ENCODE peak calls at places on chromosomes 12 and 14, in five cellular contexts. One of them, this sample, is unnamed.

GRCh38 chr14:102235275-102235897 is 69.6 kb downstream of the MOK start:
- DNase-seq in HepG2: peak
- DNase-seq in GM23338: peak
- DNase-seq in GM12878: no peak
- DNase-seq in K562: peak
- DNase-seq in this sample: peak

GRCh38 chr12:123113038-123113437 is 37.9 kb downstream of the PITPNM2 start:
- DNase-seq in HepG2: no peak
- DNase-seq in GM23338: no peak
- DNase-seq in GM12878: no peak
- DNase-seq in K562: no peak
- DNase-seq in this sample: no peak

GRCh38 chr14:92426237-92426636 is 87.3 kb upstream of the RIN3 start:
- DNase-seq in HepG2: no peak
- DNase-seq in GM23338: no peak
- DNase-seq in GM12878: no peak
- DNase-seq in K562: no peak
- DNase-seq in this sample: no peak

GRCh38 chr14:101476258-101476930 is 84.9 kb upstream of the DIO3 start:
- DNase-seq in HepG2: no peak
- DNase-seq in GM23338: no peak
- DNase-seq in GM12878: no peak
- DNase-seq in K562: no peak
- DNase-seq in this sample: no peak

GRCh38 chr12:116194935-116195431 is 82.5 kb downstream of the MED13L start:
- DNase-seq in HepG2: no peak
- DNase-seq in GM23338: no peak
- DNase-seq in GM12878: peak
- DNase-seq in K562: no peak
- DNase-seq in this sample: no peak

GRCh38 chr14:93880025-93880820 is 46.9 kb upstream of the FAM181A start:
- DNase-seq in HepG2: no peak
- DNase-seq in GM23338: peak
- DNase-seq in GM12878: no peak
- DNase-seq in K562: no peak
- DNase-seq in this sample: no peak

GRCh38 chr12:12872139-12872933 is 19.0 kb upstream of the GPRC5A start:
- DNase-seq in HepG2: peak
- DNase-seq in GM23338: peak
- DNase-seq in GM12878: no peak
- DNase-seq in K562: no peak
- DNase-seq in this sample: no peak

GRCh38 chr12:47787596-47788319 is 14.7 kb downstream of the SLC48A1 start:
- DNase-seq in HepG2: no peak
- DNase-seq in GM23338: no peak
- DNase-seq in GM12878: no peak
- DNase-seq in K562: no peak
- DNase-seq in this sample: no peak

GRCh38 chr14:20970647-20970982 is 15.3 kb downstream of the RNASE2 start:
- DNase-seq in HepG2: no peak
- DNase-seq in GM23338: no peak
- DNase-seq in GM12878: no peak
- DNase-seq in K562: no peak
- DNase-seq in this sample: no peak

GRCh38 chr12:51850933-51851244 is 2.4 kb upstream of the FIGNL2 start:
- DNase-seq in HepG2: no peak
- DNase-seq in GM23338: no peak
- DNase-seq in GM12878: no peak
- DNase-seq in K562: no peak
- DNase-seq in this sample: no peak
- TF ChIP-seq REST in HepG2: no peak
- TF ChIP-seq REST in GM23338: no peak
- TF ChIP-seq REST in GM12878: no peak
- TF ChIP-seq REST in K562: no peak
- TF ChIP-seq REST in this sample: no peak

GRCh38 chr12:4054643-4055042 is 181.4 kb upstream of the PARP11 start:
- DNase-seq in HepG2: no peak
- DNase-seq in GM23338: no peak
- DNase-seq in GM12878: no peak
- DNase-seq in K562: no peak
- DNase-seq in this sample: no peak
- TF ChIP-seq REST in HepG2: no peak
- TF ChIP-seq REST in GM23338: no peak
- TF ChIP-seq REST in GM12878: no peak
- TF ChIP-seq REST in K562: no peak
- TF ChIP-seq REST in this sample: no peak

DNA sequence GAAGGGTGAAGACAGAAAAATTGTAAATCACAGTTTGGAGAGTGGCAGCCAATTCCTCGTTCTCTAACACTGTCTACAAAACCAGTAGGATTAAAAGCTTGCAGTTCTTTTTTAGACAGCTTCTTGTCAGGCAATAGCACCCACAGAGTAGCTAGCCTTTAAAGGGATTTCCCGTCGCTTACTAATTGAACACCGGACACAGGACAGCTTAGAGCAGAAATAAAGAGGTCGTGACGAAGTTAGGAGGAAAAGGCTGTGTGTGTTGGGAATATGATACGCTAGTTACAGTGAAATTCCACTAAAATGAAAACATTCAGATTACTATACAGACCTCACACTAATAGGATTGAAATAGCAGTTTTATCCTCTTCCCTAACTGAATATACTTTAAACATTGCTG is 149.1 kb upstream of the FLRT2 start:
- DNase-seq in HepG2: no peak
- DNase-seq in GM23338: no peak
- DNase-seq in GM12878: no peak
- DNase-seq in K562: no peak
- DNase-seq in this sample: no peak
- TF ChIP-seq REST in HepG2: no peak
- TF ChIP-seq REST in GM23338: no peak
- TF ChIP-seq REST in GM12878: no peak
- TF ChIP-seq REST in K562: no peak
- TF ChIP-seq REST in this sample: no peak

DNA sequence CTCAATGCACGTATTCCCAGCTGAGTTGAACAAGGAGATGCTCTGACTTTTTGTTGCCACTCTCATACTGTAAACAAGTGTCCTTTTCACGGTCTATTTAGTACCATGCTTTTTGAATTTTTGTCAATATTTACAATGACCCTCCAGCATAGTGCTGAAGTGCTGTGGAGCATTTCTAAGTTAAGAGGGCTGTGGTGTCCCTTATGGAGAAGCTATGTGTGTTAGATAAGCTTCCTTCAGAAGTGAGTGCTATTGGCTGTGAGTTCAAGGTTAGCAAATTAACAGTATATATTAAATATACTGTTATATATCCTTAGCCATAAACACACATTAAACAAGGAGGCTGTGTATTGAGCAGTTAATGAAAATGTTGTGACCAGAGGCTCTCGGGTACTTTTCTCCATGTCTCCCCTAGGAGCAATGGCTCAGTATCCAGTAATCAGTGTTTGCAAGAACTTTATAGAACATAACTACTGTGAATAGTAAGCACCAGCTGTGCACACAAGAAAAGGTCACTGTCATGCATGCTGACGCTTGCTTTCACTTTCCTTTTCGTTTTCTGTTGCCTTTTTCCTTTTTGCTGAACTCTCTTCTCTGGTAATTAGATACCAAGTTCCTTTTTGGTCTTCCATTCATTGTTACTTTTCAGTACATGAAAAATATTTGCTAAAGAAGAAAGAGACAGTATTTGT is 187.2 kb upstream of the NEDD1 start:
- DNase-seq in HepG2: no peak
- DNase-seq in GM23338: peak
- DNase-seq in GM12878: peak
- DNase-seq in K562: no peak
- DNase-seq in this sample: no peak
- TF ChIP-seq REST in HepG2: no peak
- TF ChIP-seq REST in GM23338: no peak
- TF ChIP-seq REST in GM12878: no peak
- TF ChIP-seq REST in K562: no peak
- TF ChIP-seq REST in this sample: no peak

DNA sequence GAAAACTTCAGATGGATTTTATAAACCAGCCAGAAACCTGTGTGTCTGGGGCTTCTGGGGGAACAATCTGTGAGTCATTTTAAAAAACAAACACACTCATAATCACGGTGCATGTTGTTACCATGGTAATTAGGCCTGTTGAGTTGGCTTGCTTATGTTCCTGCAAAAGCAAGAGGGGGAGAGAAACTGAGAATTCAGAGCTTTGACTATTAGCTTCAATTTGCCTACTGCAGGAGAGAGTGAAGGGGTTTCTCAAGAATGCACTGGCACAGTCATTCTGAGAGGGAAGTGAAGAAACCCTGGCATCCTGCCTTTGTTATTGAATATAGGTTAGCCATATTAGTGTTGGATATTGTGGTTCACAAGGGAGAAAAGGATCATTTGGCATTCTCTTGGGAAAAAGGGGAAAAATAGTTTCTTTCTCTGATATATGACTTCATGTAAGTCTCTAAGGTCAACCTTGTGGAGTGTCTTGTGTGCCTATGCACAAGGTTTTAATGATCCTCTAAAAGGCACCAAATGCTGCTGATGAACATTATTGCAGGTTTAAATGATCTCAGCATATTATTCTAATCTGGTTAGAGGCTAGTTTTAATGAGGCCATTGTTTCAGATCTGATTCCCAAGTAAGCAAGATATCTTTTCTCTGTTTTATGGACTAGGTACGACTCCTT is 12.9 kb downstream of the GNG2 start:
- DNase-seq in HepG2: no peak
- DNase-seq in GM23338: no peak
- DNase-seq in GM12878: peak
- DNase-seq in K562: no peak
- DNase-seq in this sample: no peak
- TF ChIP-seq REST in HepG2: no peak
- TF ChIP-seq REST in GM23338: no peak
- TF ChIP-seq REST in GM12878: no peak
- TF ChIP-seq REST in K562: no peak
- TF ChIP-seq REST in this sample: no peak

DNA sequence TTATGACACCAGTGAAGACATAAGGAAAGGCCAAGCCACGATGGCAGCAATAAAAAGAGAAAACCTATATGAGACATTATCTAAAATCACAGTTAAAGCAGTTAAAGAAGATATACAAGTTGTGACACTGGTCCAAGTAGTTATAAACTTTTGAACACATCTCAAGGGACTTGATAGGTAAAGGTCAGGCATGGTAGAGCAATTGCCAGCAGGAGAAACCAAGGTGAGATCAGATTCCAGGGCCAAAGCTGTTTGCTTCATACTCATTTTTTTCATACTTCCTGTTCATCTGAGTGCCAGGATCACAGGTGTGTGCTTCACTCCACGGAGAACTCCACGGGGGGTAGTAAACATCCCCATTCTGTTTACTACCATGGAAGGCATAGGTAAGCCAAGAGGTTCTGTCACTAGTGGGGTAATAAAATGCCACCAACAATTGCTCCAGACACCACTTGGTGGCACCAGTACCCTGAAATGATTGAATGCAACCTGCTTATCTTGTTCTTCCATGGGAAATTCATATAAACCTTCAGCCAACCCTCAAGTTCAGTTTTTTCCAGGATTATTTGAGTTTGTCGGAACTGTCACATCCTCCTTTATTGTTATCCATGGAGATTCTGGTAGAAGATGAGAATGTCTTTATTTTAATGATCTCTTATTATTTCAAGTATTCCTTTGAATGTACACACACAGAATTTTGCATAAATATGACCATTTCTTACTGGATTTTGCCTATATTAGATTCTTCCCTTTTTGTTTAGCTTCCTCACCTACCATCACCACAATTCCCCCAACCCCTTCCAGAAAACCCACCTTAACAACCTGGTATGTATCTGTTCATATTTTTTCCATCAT is 59.2 kb upstream of the TSPAN8 start:
- DNase-seq in HepG2: peak
- DNase-seq in GM23338: peak
- DNase-seq in GM12878: no peak
- DNase-seq in K562: peak
- DNase-seq in this sample: peak
- TF ChIP-seq REST in HepG2: no peak
- TF ChIP-seq REST in GM23338: no peak
- TF ChIP-seq REST in GM12878: no peak
- TF ChIP-seq REST in K562: no peak
- TF ChIP-seq REST in this sample: no peak

GRCh38 chr12:66931091-66931490 is 252.2 kb upstream of the GRIP1 start:
- DNase-seq in HepG2: no peak
- DNase-seq in GM23338: no peak
- DNase-seq in GM12878: no peak
- DNase-seq in K562: no peak
- DNase-seq in this sample: no peak

GRCh38 chr12:66932126-66932525 is 253.2 kb upstream of the GRIP1 start:
- DNase-seq in HepG2: no peak
- DNase-seq in GM23338: no peak
- DNase-seq in GM12878: no peak
- DNase-seq in K562: no peak
- DNase-seq in this sample: no peak

GRCh38 chr12:66934289-66934688 is 255.4 kb upstream of the GRIP1 start:
- DNase-seq in HepG2: no peak
- DNase-seq in GM23338: no peak
- DNase-seq in GM12878: no peak
- DNase-seq in K562: no peak
- DNase-seq in this sample: no peak

GRCh38 chr12:66929121-66929520 is 250.2 kb upstream of the GRIP1 start:
- DNase-seq in HepG2: no peak
- DNase-seq in GM23338: no peak
- DNase-seq in GM12878: no peak
- DNase-seq in K562: no peak
- DNase-seq in this sample: no peak
- TF ChIP-seq REST in HepG2: no peak
- TF ChIP-seq REST in GM23338: no peak
- TF ChIP-seq REST in GM12878: no peak
- TF ChIP-seq REST in K562: no peak
- TF ChIP-seq REST in this sample: no peak

DNA sequence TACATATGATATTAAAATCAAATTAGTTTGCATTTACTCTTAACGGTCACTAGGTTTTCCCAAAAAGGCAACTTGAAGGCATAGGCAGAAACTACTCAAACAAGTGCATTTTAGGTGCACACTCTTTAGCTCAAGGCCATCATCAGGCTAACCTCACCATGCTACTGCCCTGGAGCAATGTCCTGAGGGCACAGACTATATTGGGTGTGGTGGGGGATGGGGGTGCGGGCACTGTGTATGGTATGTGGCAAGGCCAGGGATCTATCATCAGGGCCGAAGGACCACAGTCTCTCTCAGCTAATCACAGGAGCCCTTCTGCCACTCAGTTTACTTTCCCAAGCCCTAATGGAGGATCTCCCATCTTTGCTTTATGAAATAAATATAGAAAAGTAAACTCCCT is 51.9 kb downstream of the SH2B3 start:
- DNase-seq in HepG2: no peak
- DNase-seq in GM23338: no peak
- DNase-seq in GM12878: no peak
- DNase-seq in K562: no peak
- DNase-seq in this sample: no peak
- TF ChIP-seq REST in HepG2: no peak
- TF ChIP-seq REST in GM23338: no peak
- TF ChIP-seq REST in GM12878: no peak
- TF ChIP-seq REST in K562: no peak
- TF ChIP-seq REST in this sample: no peak

This sample was measured in Panc1.